ENCODE peak calls at places on chromosomes 5 and 9, in five cellular contexts. One of them, this sample, is unnamed.

GRCh38 chr5:76331139-76331538 is 71.9 kb upstream of the IQGAP2 start:
- DNase-seq in gastrocnemius medialis: no peak
- DNase-seq in cardiac fibroblast: no peak
- DNase-seq in stomach: no peak
- DNase-seq in A549: no peak
- DNase-seq in this sample: no peak

GRCh38 chr9:133691659-133692363 is 46.3 kb downstream of the SARDH start:
- DNase-seq in A549: no peak
- DNase-seq in stomach: no peak
- DNase-seq in cardiac fibroblast: no peak
- DNase-seq in gastrocnemius medialis: no peak
- DNase-seq in this sample: no peak

GRCh38 chr5:154793599-154794524 is 38.7 kb downstream of the LARP1 start:
- DNase-seq in A549: no peak
- DNase-seq in gastrocnemius medialis: no peak
- DNase-seq in cardiac fibroblast: peak
- DNase-seq in stomach: no peak
- DNase-seq in this sample: no peak

GRCh38 chr5:170538096-170538465 is 34.3 kb downstream of the KCNIP1 start:
- DNase-seq in stomach: no peak
- DNase-seq in cardiac fibroblast: no peak
- DNase-seq in gastrocnemius medialis: no peak
- DNase-seq in A549: no peak
- DNase-seq in this sample: no peak

GRCh38 chr5:84239509-84239908 is 145.2 kb downstream of the EDIL3 start:
- DNase-seq in A549: no peak
- DNase-seq in gastrocnemius medialis: no peak
- DNase-seq in cardiac fibroblast: peak
- DNase-seq in stomach: no peak
- DNase-seq in this sample: no peak

GRCh38 chr5:126403871-126404270 is 19.3 kb upstream of the GRAMD2B start:
- DNase-seq in stomach: no peak
- DNase-seq in gastrocnemius medialis: no peak
- DNase-seq in cardiac fibroblast: peak
- DNase-seq in A549: no peak
- DNase-seq in this sample: peak

GRCh38 chr9:129143461-129143927 is 32.3 kb downstream of the PTPA start:
- DNase-seq in stomach: no peak
- DNase-seq in A549: no peak
- DNase-seq in cardiac fibroblast: peak
- DNase-seq in gastrocnemius medialis: peak
- DNase-seq in this sample: no peak

GRCh38 chr5:82601085-82601484 is 322.9 kb upstream of the RPS23 start:
- DNase-seq in A549: no peak
- DNase-seq in gastrocnemius medialis: no peak
- DNase-seq in stomach: no peak
- DNase-seq in cardiac fibroblast: no peak
- DNase-seq in this sample: no peak

GRCh38 chr9:134325096-134325812 is 1.0 kb upstream of the RXRA start:
- DNase-seq in gastrocnemius medialis: peak
- DNase-seq in stomach: peak
- DNase-seq in cardiac fibroblast: peak
- DNase-seq in A549: peak
- DNase-seq in this sample: peak

GRCh38 chr5:166618555-166618954 is 1672.9 kb upstream of the WWC1 start:
- DNase-seq in cardiac fibroblast: no peak
- DNase-seq in A549: no peak
- DNase-seq in gastrocnemius medialis: no peak
- DNase-seq in stomach: no peak
- DNase-seq in this sample: no peak

GRCh38 chr9:138022121-138022741 is 144.6 kb downstream of the CACNA1B start:
- DNase-seq in cardiac fibroblast: no peak
- DNase-seq in A549: peak
- DNase-seq in stomach: peak
- DNase-seq in gastrocnemius medialis: no peak
- DNase-seq in this sample: no peak

GRCh38 chr9:80066931-80067330 is 495.2 kb downstream of the TLE4 start:
- DNase-seq in stomach: no peak
- DNase-seq in A549: no peak
- DNase-seq in cardiac fibroblast: no peak
- DNase-seq in gastrocnemius medialis: no peak
- DNase-seq in this sample: no peak

GRCh38 chr9:129776938-129777768 is 24.3 kb upstream of the PTGES start:
- DNase-seq in gastrocnemius medialis: peak
- DNase-seq in stomach: peak
- DNase-seq in cardiac fibroblast: peak
- DNase-seq in A549: peak
- DNase-seq in this sample: peak

GRCh38 chr9:35814106-35814840 is 569 bp downstream of the HINT2 start:
- DNase-seq in stomach: peak
- DNase-seq in cardiac fibroblast: peak
- DNase-seq in gastrocnemius medialis: peak
- DNase-seq in A549: peak
- DNase-seq in this sample: peak

GRCh38 chr9:77457916-77458592 is 190.1 kb downstream of the GNA14 start:
- DNase-seq in stomach: peak
- DNase-seq in cardiac fibroblast: peak
- DNase-seq in A549: peak
- DNase-seq in gastrocnemius medialis: peak
- DNase-seq in this sample: peak

GRCh38 chr9:130382636-130383349 is 62.0 kb upstream of the ASS1 start:
- DNase-seq in stomach: no peak
- DNase-seq in A549: no peak
- DNase-seq in gastrocnemius medialis: no peak
- DNase-seq in cardiac fibroblast: no peak
- DNase-seq in this sample: no peak

GRCh38 chr9:85897853-85898252 is 43.1 kb upstream of the NAA35 start:
- DNase-seq in gastrocnemius medialis: no peak
- DNase-seq in stomach: no peak
- DNase-seq in cardiac fibroblast: no peak
- DNase-seq in A549: no peak
- DNase-seq in this sample: no peak

GRCh38 chr9:33124046-33124445 is 43.1 kb downstream of the B4GALT1 start:
- DNase-seq in cardiac fibroblast: no peak
- DNase-seq in A549: no peak
- DNase-seq in gastrocnemius medialis: no peak
- DNase-seq in stomach: no peak
- DNase-seq in this sample: no peak

GRCh38 chr5:141788296-141788980 is 89.8 kb downstream of the PCDH1 start:
- DNase-seq in stomach: no peak
- DNase-seq in cardiac fibroblast: no peak
- DNase-seq in A549: no peak
- DNase-seq in gastrocnemius medialis: no peak
- DNase-seq in this sample: no peak

GRCh38 chr5:133119233-133119711 is 67.5 kb downstream of the HSPA4 start:
- DNase-seq in cardiac fibroblast: no peak
- DNase-seq in A549: no peak
- DNase-seq in gastrocnemius medialis: peak
- DNase-seq in stomach: no peak
- DNase-seq in this sample: no peak

GRCh38 chr5:159208508-159209437 is 580 bp downstream of the RNF145 start:
- DNase-seq in gastrocnemius medialis: peak
- DNase-seq in A549: no peak
- DNase-seq in stomach: peak
- DNase-seq in cardiac fibroblast: peak
- DNase-seq in this sample: no peak

GRCh38 chr5:159206368-159206767 is 3.0 kb downstream of the RNF145 start:
- DNase-seq in gastrocnemius medialis: no peak
- DNase-seq in A549: no peak
- DNase-seq in cardiac fibroblast: no peak
- DNase-seq in stomach: no peak
- DNase-seq in this sample: no peak

GRCh38 chr5:159206818-159207217 is 2.5 kb downstream of the RNF145 start:
- DNase-seq in stomach: no peak
- DNase-seq in cardiac fibroblast: no peak
- DNase-seq in gastrocnemius medialis: no peak
- DNase-seq in A549: no peak
- DNase-seq in this sample: no peak

GRCh38 chr5:159207222-159207615 is 2.1 kb downstream of the RNF145 start:
- DNase-seq in A549: no peak
- DNase-seq in gastrocnemius medialis: no peak
- DNase-seq in stomach: no peak
- DNase-seq in cardiac fibroblast: no peak
- DNase-seq in this sample: no peak

GRCh38 chr5:159207616-159208507 is 1.5 kb downstream of the RNF145 start:
- DNase-seq in A549: peak
- DNase-seq in stomach: peak
- DNase-seq in gastrocnemius medialis: peak
- DNase-seq in cardiac fibroblast: peak
- DNase-seq in this sample: peak
- TF ChIP-seq CTCF in A549: no peak
- TF ChIP-seq CTCF in stomach: no peak
- TF ChIP-seq CTCF in gastrocnemius medialis: no peak
- TF ChIP-seq CTCF in cardiac fibroblast: no peak
- TF ChIP-seq CTCF in this sample: no peak

GRCh38 chr5:91244380-91245073 is 138.6 kb downstream of the ARRDC3 start:
- DNase-seq in A549: no peak
- DNase-seq in cardiac fibroblast: no peak
- DNase-seq in stomach: no peak
- DNase-seq in gastrocnemius medialis: no peak
- DNase-seq in this sample: no peak

GRCh38 chr5:91243286-91243685 is 139.8 kb downstream of the ARRDC3 start:
- DNase-seq in cardiac fibroblast: no peak
- DNase-seq in A549: no peak
- DNase-seq in stomach: no peak
- DNase-seq in gastrocnemius medialis: no peak
- DNase-seq in this sample: no peak

GRCh38 chr5:91243859-91244258 is 139.3 kb downstream of the ARRDC3 start:
- DNase-seq in stomach: no peak
- DNase-seq in gastrocnemius medialis: no peak
- DNase-seq in A549: no peak
- DNase-seq in cardiac fibroblast: no peak
- DNase-seq in this sample: no peak

GRCh38 chr5:91245074-91245452 is 138.1 kb downstream of the ARRDC3 start:
- DNase-seq in A549: no peak
- DNase-seq in cardiac fibroblast: no peak
- DNase-seq in gastrocnemius medialis: peak
- DNase-seq in stomach: no peak
- DNase-seq in this sample: no peak

GRCh38 chr5:91245871-91246270 is 137.2 kb downstream of the ARRDC3 start:
- DNase-seq in cardiac fibroblast: peak
- DNase-seq in A549: no peak
- DNase-seq in gastrocnemius medialis: no peak
- DNase-seq in stomach: no peak
- DNase-seq in this sample: peak
- TF ChIP-seq CTCF in cardiac fibroblast: no peak
- TF ChIP-seq CTCF in A549: no peak
- TF ChIP-seq CTCF in gastrocnemius medialis: no peak
- TF ChIP-seq CTCF in stomach: no peak
- TF ChIP-seq CTCF in this sample: peak

GRCh38 chr9:38066167-38066906 is 2.7 kb downstream of the SHB start:
- DNase-seq in stomach: no peak
- DNase-seq in gastrocnemius medialis: no peak
- DNase-seq in A549: no peak
- DNase-seq in cardiac fibroblast: peak
- DNase-seq in this sample: no peak
- TF ChIP-seq CTCF in stomach: no peak
- TF ChIP-seq CTCF in gastrocnemius medialis: no peak
- TF ChIP-seq CTCF in A549: no peak
- TF ChIP-seq CTCF in cardiac fibroblast: peak
- TF ChIP-seq CTCF in this sample: peak

GRCh38 chr5:73359395-73359794 is 89.2 kb downstream of the FOXD1 start:
- DNase-seq in stomach: no peak
- DNase-seq in cardiac fibroblast: no peak
- DNase-seq in A549: no peak
- DNase-seq in gastrocnemius medialis: no peak
- DNase-seq in this sample: no peak

GRCh38 chr5:73365301-73365853 is 83.2 kb downstream of the FOXD1 start:
- DNase-seq in A549: peak
- DNase-seq in stomach: no peak
- DNase-seq in gastrocnemius medialis: no peak
- DNase-seq in cardiac fibroblast: peak
- DNase-seq in this sample: peak

GRCh38 chr5:73365990-73366667 is 82.4 kb downstream of the FOXD1 start:
- DNase-seq in A549: no peak
- DNase-seq in cardiac fibroblast: no peak
- DNase-seq in stomach: no peak
- DNase-seq in gastrocnemius medialis: no peak
- DNase-seq in this sample: no peak

GRCh38 chr5:73367650-73368049 is 80.9 kb downstream of the FOXD1 start:
- DNase-seq in A549: no peak
- DNase-seq in cardiac fibroblast: peak
- DNase-seq in gastrocnemius medialis: no peak
- DNase-seq in stomach: no peak
- DNase-seq in this sample: peak

GRCh38 chr5:73363911-73364730 is 84.5 kb downstream of the FOXD1 start:
- DNase-seq in cardiac fibroblast: peak
- DNase-seq in stomach: no peak
- DNase-seq in gastrocnemius medialis: no peak
- DNase-seq in A549: no peak
- DNase-seq in this sample: no peak
- TF ChIP-seq CTCF in cardiac fibroblast: peak
- TF ChIP-seq CTCF in stomach: no peak
- TF ChIP-seq CTCF in gastrocnemius medialis: no peak
- TF ChIP-seq CTCF in A549: no peak
- TF ChIP-seq CTCF in this sample: no peak

DNA sequence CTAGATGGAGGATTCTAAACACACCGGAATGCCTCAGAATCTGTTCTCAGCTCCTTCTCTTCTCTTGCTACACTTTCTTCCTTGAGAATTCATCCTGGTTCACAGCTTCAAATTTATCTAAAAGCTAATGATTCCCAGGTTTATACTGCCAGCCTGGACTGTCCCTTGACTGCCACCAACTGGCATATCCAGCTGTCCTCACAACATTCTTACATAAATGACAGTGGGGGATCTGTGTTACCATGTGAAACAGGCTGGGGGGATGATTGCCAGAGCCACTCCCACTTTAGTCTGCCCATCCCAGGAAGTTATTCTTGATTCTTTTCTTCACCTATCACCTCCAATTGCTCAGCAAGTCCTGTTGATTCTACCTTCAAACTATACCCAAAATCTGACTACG is 27.2 kb upstream of the ZFR start:
- DNase-seq in cardiac fibroblast: no peak
- DNase-seq in A549: no peak
- DNase-seq in gastrocnemius medialis: no peak
- DNase-seq in stomach: no peak
- DNase-seq in this sample: no peak
- TF ChIP-seq CTCF in cardiac fibroblast: no peak
- TF ChIP-seq CTCF in A549: no peak
- TF ChIP-seq CTCF in gastrocnemius medialis: no peak
- TF ChIP-seq CTCF in stomach: no peak
- TF ChIP-seq CTCF in this sample: peak

DNA sequence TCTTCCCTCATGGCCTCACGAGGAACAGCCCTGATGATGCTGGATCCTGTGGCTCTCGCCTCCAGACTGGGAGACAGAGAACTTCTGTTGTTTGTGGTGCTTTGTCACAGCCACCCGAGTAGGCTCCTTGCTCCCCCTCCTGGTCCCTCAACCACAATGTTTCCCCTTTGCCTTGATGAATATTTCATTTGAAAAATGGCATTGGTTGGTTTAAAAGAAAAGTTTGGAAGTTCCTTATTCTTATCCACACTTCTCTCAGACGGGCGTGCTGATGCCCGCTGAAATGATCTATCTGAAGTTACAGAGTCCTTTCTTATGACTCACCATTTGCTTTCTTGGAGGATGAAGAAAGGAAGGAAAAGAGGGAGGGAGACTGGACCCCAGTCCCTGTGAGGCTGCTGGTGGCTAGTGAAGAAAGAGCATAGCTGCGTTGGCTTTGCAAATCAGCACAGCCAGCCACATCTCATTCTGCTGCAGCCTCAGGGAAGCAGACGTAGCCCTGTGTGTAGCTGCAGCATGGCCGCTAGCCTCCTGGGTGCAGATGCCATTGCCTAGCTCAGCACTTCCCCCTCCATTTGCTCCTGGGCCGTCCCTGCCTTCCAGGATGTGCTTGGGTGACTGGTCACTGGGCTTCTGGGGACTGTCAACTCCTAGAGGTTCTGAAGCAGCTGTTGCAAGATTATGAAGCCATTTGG is 185.9 kb downstream of the ERCC6L2 start:
- DNase-seq in stomach: peak
- DNase-seq in A549: peak
- DNase-seq in cardiac fibroblast: peak
- DNase-seq in gastrocnemius medialis: no peak
- DNase-seq in this sample: peak
- TF ChIP-seq CTCF in stomach: peak
- TF ChIP-seq CTCF in A549: peak
- TF ChIP-seq CTCF in cardiac fibroblast: peak
- TF ChIP-seq CTCF in gastrocnemius medialis: no peak
- TF ChIP-seq CTCF in this sample: peak

This sample was measured in HFFc6.